ENCODE peak calls at places on chromosomes 4 and X, in six cellular contexts. X is left ventricle myocardium inferior; T is Ammon's horn; Y is suprapubic skin; B is iris pigment epithelial cell; S is activated CD4-positive, CD25-positive, alpha-beta regulatory T cell treated with anti-CD3 and anti-CD28 coated beads, Interleukin-2, amount 50 U/mL, for 72 hours. N is an unnamed sample.
A peak's percentile ranks its signal among the peaks of the same experiment; 100 is the strongest.

GRCh38 chr4:20638825-20639224 is 61.4 kb upstream of the PACRGL start:
- DNase-seq in X (no peak), T (no peak), Y (no peak), B (no peak), S (no peak), N (no peak)

GRCh38 chr4:6333301-6334202 is 63.9 kb downstream of the WFS1 start:
- DNase-seq in X (no peak), T (no peak), Y (no peak), B (peak; percentile 25), S (peak; percentile 48), N (peak; percentile 75)

GRCh38 chr4:150056569-150056968 is 21.7 kb upstream of the DCLK2 start:
- DNase-seq in X (no peak), T (no peak), Y (no peak), B (no peak), S (no peak), N (no peak)

GRCh38 chrX:11180571-11180970 is 69.4 kb downstream of the HCCS start:
- DNase-seq in X (no peak), T (no peak), Y (no peak), B (peak; percentile 22), S (no peak), N (no peak)

GRCh38 chr4:184748251-184748652 is 14.4 kb upstream of the CENPU start:
- DNase-seq in X (peak; percentile 65), T (no peak), Y (peak; percentile 71), B (no peak), S (no peak), N (peak; percentile 57)

GRCh38 chrX:69055193-69055592 is 110.1 kb downstream of the PJA1 start:
- DNase-seq in X (no peak), T (no peak), Y (peak; percentile 19), B (no peak), S (no peak), N (peak; percentile 3)

GRCh38 chr4:122552898-122553297 is 68.0 kb downstream of the IL21 start:
- DNase-seq in X (no peak), T (no peak), Y (no peak), B (no peak), S (no peak), N (no peak)

GRCh38 chr4:102299708-102300107 is 45.6 kb downstream of the SLC39A8 start:
- DNase-seq in X (peak; percentile 11), T (peak; percentile 72), Y (no peak), B (peak; percentile 60), S (no peak), N (peak; percentile 85)

GRCh38 chr4:122156819-122157218 is 4.7 kb downstream of the BLTP1 start:
- DNase-seq in X (no peak), T (no peak), Y (no peak), B (peak; percentile 26), S (no peak), N (no peak)

GRCh38 chr4:129092636-129093172 is 635 bp downstream of the SCLT1 start:
- DNase-seq in X (no peak), T (peak; percentile 18), Y (no peak), B (peak; percentile 25), S (no peak), N (no peak)

GRCh38 chr4:136457577-136457976 is 1074.7 kb downstream of the PCDH18 start:
- DNase-seq in X (no peak), T (no peak), Y (no peak), B (no peak), S (no peak), N (no peak)

GRCh38 chrX:21382715-21383114 is 8.5 kb downstream of the CNKSR2 start:
- DNase-seq in X (no peak), T (no peak), Y (no peak), B (peak; percentile 1), S (no peak), N (no peak)

GRCh38 chr4:4326136-4326535 is 36.1 kb downstream of the ZBTB49 start:
- DNase-seq in X (no peak), T (no peak), Y (no peak), B (no peak), S (no peak), N (peak; percentile 11)

GRCh38 chrX:20063716-20064351 is 52.9 kb downstream of the MAP7D2 start:
- DNase-seq in X (no peak), T (no peak), Y (no peak), B (peak; percentile 5), S (no peak), N (peak; percentile 66)

GRCh38 chrX:153190384-153190783 is 11.3 kb downstream of the MAGEA1 start:
- DNase-seq in X (no peak), T (no peak), Y (no peak), B (peak; percentile 5), S (no peak), N (no peak)

GRCh38 chr4:14783011-14783877 is 219.0 kb upstream of the CPEB2 start:
- DNase-seq in X (no peak), T (no peak), Y (no peak), B (peak; percentile 88), S (peak; percentile 31), N (no peak)

GRCh38 chrX:153456161-153456560 is 10.3 kb upstream of the TREX2 start:
- DNase-seq in X (peak; percentile 46), T (peak; percentile 52), Y (no peak), B (no peak), S (no peak), N (no peak)

GRCh38 chrX:2325076-2325784 is 175.5 kb downstream of the DHRSX start:
- DNase-seq in X (peak; percentile 32), T (peak; percentile 79), Y (peak; percentile 83), B (peak; percentile 95), S (peak; percentile 45), N (peak; percentile 70)

GRCh38 chr4:17189322-17189721 is 290.9 kb upstream of the LDB2 start:
- DNase-seq in X (no peak), T (no peak), Y (no peak), B (peak; percentile 27), S (no peak), N (no peak)

GRCh38 chrX:136126892-136127406 is 20.4 kb upstream of the FHL1 start:
- DNase-seq in X (no peak), T (no peak), Y (no peak), B (no peak), S (no peak), N (no peak)

GRCh38 chr4:22179124-22179874 is 230.7 kb upstream of the KCNIP4 start:
- DNase-seq in X (no peak), T (peak; percentile 28), Y (no peak), B (peak; percentile 46), S (no peak), N (no peak)

GRCh38 chr4:149638073-149638472 is 177.6 kb downstream of the IQCM start:
- DNase-seq in X (no peak), T (no peak), Y (no peak), B (peak; percentile 64), S (no peak), N (no peak)

GRCh38 chr4:137700072-137700471 is 167.8 kb upstream of the PCDH18 start:
- DNase-seq in X (no peak), T (no peak), Y (no peak), B (peak; percentile 21), S (no peak), N (no peak)

N was measured in endodermal cell.